ENCODE peak calls at places on chromosome 14, in four cellular contexts. J, T, N and K are unnamed samples.
A peak's percentile ranks its signal among the peaks of the same experiment; 100 is the strongest.

GRCh38 chr14:87805315-87805723 is 187.7 kb downstream of the GALC start:
- DNase-seq in T (no peak), N (peak; percentile 88), J (peak; percentile 9), K (peak; percentile 25)

GRCh38 chr14:91417134-91417982 is at the start of gene CCDC88C:
- DNase-seq in T (no peak), N (peak; percentile 79), J (peak; percentile 54), K (no peak)

GRCh38 chr14:55128386-55129085 is 516 bp upstream of the LGALS3 start:
- DNase-seq in J (no peak), T (no peak), N (no peak), K (no peak)

GRCh38 chr14:104117341-104118005 is 20.9 kb upstream of the KIF26A start:
- DNase-seq in J (no peak), N (no peak), T (no peak), K (no peak)

GRCh38 chr14:30958555-30959407 is 66.7 kb upstream of the AP4S1 start:
- DNase-seq in N (no peak), T (no peak), J (no peak), K (no peak)

GRCh38 chr14:95388699-95389098 is 69.0 kb upstream of the CLMN start:
- DNase-seq in N (no peak), J (no peak), T (no peak), K (no peak)

GRCh38 chr14:74238974-74239847 is at the start of gene VSX2:
- DNase-seq in N (peak; percentile 74), T (no peak), J (no peak), K (no peak)

GRCh38 chr14:39219075-39219499 is 14.6 kb upstream of the MIA2 start:
- DNase-seq in N (no peak), J (peak; percentile 83), T (no peak), K (no peak)

GRCh38 chr14:87432698-87433097 is 560.3 kb downstream of the GALC start:
- DNase-seq in N (no peak), T (no peak), J (no peak), K (no peak)

GRCh38 chr14:64191756-64192155 is 102.4 kb downstream of the ESR2 start:
- DNase-seq in N (no peak), T (no peak), J (no peak), K (no peak)

GRCh38 chr14:105945891-105946290 is 419.5 kb downstream of the TMEM121 start:
- DNase-seq in T (no peak), N (no peak), J (no peak), K (no peak)

GRCh38 chr14:101055106-101055662 is 151.7 kb upstream of the RTL1 start:
- DNase-seq in J (no peak), T (no peak), N (no peak), K (no peak)

GRCh38 chr14:31275731-31276130 is 68.1 kb upstream of the HECTD1 start:
- DNase-seq in J (no peak), N (no peak), T (no peak), K (no peak)

GRCh38 chr14:78933948-78934524 is 763.9 kb downstream of the NRXN3 start:
- DNase-seq in T (no peak), J (peak; percentile 12), N (no peak), K (peak; percentile 20)

GRCh38 chr14:49861581-49861922 is 9.0 kb upstream of the NEMF start:
- DNase-seq in N (peak; percentile 71), T (no peak), J (no peak), K (no peak)

GRCh38 chr14:49863483-49864262 is 11.1 kb upstream of the NEMF start:
- DNase-seq in J (no peak), T (no peak), N (no peak), K (no peak)

GRCh38 chr14:49865431-49865859 is 12.9 kb upstream of the NEMF start:
- DNase-seq in N (peak; percentile 87), J (peak; percentile 48), T (no peak), K (no peak)

GRCh38 chr14:49860988-49861387 is 8.4 kb upstream of the NEMF start:
- DNase-seq in J (no peak), N (no peak), T (no peak), K (no peak)

GRCh38 chr14:49861923-49862673 is 9.5 kb upstream of the NEMF start:
- DNase-seq in T (no peak), N (peak; percentile 93), J (peak; percentile 69), K (no peak)
- H3K4me3 ChIP-seq in T (peak overlapping the region; percentile 79), N (peak overlapping the region; percentile 95), J (peak overlapping the region; percentile 89), K (peak overlapping the region; percentile 51)

GRCh38 chr14:66225337-66225736 is 260.8 kb upstream of the CCDC196 start:
- DNase-seq in T (no peak), J (no peak), N (no peak), K (no peak)
- TF ChIP-seq SUZ12 in T (no peak), J (no peak), N (no peak), K (no peak)

DNA sequence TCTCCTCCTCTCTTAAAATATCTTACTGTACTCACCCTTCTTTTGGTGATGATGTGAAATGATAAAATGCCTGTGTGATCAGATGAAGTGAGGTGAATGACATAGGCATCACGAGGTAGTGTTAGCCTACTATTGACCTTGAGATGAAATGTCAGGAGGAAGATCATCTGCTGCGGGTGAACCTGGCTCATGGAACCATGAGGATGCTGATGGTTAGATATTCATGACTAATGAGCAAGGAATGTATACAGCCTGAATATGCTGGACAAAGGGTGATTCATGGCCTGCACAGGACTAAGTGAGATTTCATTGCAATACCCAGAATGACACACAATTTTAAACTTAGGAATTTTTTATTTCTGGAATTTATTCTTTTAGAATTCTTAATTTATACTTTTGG is 89.6 kb downstream of the DAAM1 start:
- DNase-seq in N (no peak), T (no peak), J (peak; percentile 91), K (no peak)
- H3K9ac ChIP-seq in N (no peak overlapping the region), T (no peak overlapping the region), J (no peak overlapping the region), K (no peak overlapping the region)

GRCh38 chr14:34985740-34986139 is 2.9 kb downstream of the SRP54 start:
- DNase-seq in J (no peak), N (no peak), T (no peak), K (no peak)
- H3K4me3 ChIP-seq in J (no peak overlapping the region), N (no peak overlapping the region), T (peak overlapping the region; percentile 89), K (no peak overlapping the region)

GRCh38 chr14:75521415-75522199 is 662 bp upstream of the BATF start:
- DNase-seq in J (peak; percentile 49), T (no peak), N (no peak), K (no peak)
- TF ChIP-seq SUZ12 in J (no peak), T (no peak), N (no peak), K (no peak)

DNA sequence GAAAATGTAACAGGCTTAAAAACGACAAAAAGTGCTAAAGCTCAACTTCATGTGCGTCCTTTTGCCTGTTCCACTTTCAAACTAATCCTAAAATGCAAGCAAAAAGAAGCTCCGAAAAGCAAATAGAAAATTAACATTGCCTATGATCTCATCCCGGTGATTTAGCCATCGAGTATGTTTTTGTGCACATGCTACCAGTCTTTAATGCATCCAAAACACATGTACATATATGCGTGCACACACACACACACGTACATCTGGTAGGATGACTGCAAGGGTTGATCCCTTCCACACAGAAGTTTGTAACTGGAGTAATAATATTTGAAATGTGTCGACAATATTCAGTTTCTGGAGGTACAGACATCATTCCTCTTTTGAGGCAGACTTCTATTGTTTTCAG is 288.4 kb downstream of the FOXN3 start:
- DNase-seq in J (no peak), T (no peak), N (no peak), K (no peak)
- H3K9ac ChIP-seq in J (no peak overlapping the region), T (no peak overlapping the region), N (no peak overlapping the region), K (no peak overlapping the region)

GRCh38 chr14:50812856-50813543 is 18.0 kb downstream of the NIN start:
- DNase-seq in N (no peak), T (no peak), J (no peak), K (no peak)

GRCh38 chr14:50816419-50817047 is 14.4 kb downstream of the NIN start:
- DNase-seq in T (no peak), N (no peak), J (peak; percentile 34), K (no peak)

GRCh38 chr14:50814161-50814560 is 16.8 kb downstream of the NIN start:
- DNase-seq in J (no peak), N (no peak), T (no peak), K (no peak)

GRCh38 chr14:50812180-50812579 is 18.8 kb downstream of the NIN start:
- DNase-seq in T (no peak), J (no peak), N (no peak), K (no peak)

GRCh38 chr14:50813544-50813863 is 17.5 kb downstream of the NIN start:
- DNase-seq in T (peak; percentile 38), J (no peak), N (no peak), K (no peak)
- H3K4me3 ChIP-seq in T (peak overlapping the region; percentile 51), J (no peak overlapping the region), N (no peak overlapping the region), K (no peak overlapping the region)